ENCODE peak calls at places on chromosome 10, in six cellular contexts. K is DMS79 treated with DMSO at 0.1 percent for 48 hours; H is CD8-positive, alpha-beta memory T cell; V is frontal cortex; R is Peyer's patch; P is CD8-positive, alpha-beta T cell. A is an unnamed sample.

GRCh38 chr10:58299580-58299979 is 30.6 kb downstream of the CISD1 start:
- DNase-seq in K (peak), H (peak), V (peak), R (peak), P (peak), A (peak)

GRCh38 chr10:77641788-77642397 is 4.3 kb upstream of the KCNMA1 start:
- DNase-seq in K (peak), H (peak), V (peak), R (peak), P (peak), A (peak)

GRCh38 chr10:122154733-122155366 is 116.2 kb upstream of the BTBD16 start:
- DNase-seq in K (no peak), H (no peak), V (no peak), R (no peak), P (no peak), A (no peak)

GRCh38 chr10:108375691-108376090 is 1211.2 kb upstream of the SORCS1 start:
- DNase-seq in K (no peak), H (no peak), V (no peak), R (no peak), P (no peak), A (no peak)

GRCh38 chr10:47030191-47030698 is 119.0 kb downstream of the PTPN20 start:
- DNase-seq in K (no peak), H (no peak), V (no peak), R (no peak), P (no peak), A (no peak)

GRCh38 chr10:100487529-100487928 is 24.7 kb downstream of the WNT8B start:
- DNase-seq in K (no peak), H (no peak), V (no peak), R (no peak), P (no peak), A (no peak)

GRCh38 chr10:11887381-11888227 is 64.4 kb downstream of the PROSER2 start:
- DNase-seq in K (no peak), H (no peak), V (no peak), R (no peak), P (no peak), A (no peak)

GRCh38 chr10:132471125-132471451 is 66.5 kb upstream of the INPP5A start:
- DNase-seq in K (no peak), H (no peak), V (no peak), R (peak), P (no peak), A (no peak)

GRCh38 chr10:60521974-60522405 is 132.3 kb upstream of the ANK3 start:
- DNase-seq in K (no peak), H (no peak), V (no peak), R (no peak), P (no peak), A (peak)

GRCh38 chr10:111076682-111077661 is at the start of gene ADRA2A:
- DNase-seq in K (peak), H (no peak), V (peak), R (peak), P (no peak), A (peak)

GRCh38 chr10:8035641-8036520 is 18.6 kb upstream of the GATA3 start:
- DNase-seq in K (no peak), H (no peak), V (no peak), R (no peak), P (no peak), A (no peak)

GRCh38 chr10:5659702-5660528 is 6.5 kb downstream of the ASB13 start:
- DNase-seq in K (no peak), H (no peak), V (no peak), R (peak), P (no peak), A (no peak)

A was measured in NCI-H1105 treated with DMSO at 0.1 percent for 48 hours.